ENCODE peak calls at places on chromosomes 4 and X, in five cellular contexts. Z is CD4-positive, alpha-beta T cell; I is adrenal gland; M is HCT116; H is thyroid gland. B is an unnamed sample.
A peak's percentile ranks its signal among the peaks of the same experiment; 100 is the strongest.

GRCh38 chrX:133185938-133186337 is 32.2 kb downstream of the TFDP3 start:
- DNase-seq in Z (no peak), I (no peak), M (peak; percentile 77), H (no peak), B (no peak)

GRCh38 chr4:1534076-1534872 is 128.0 kb upstream of the NKX1-1 start:
- DNase-seq in Z (no peak), I (no peak), M (no peak), H (no peak), B (no peak)

GRCh38 chr4:70724463-70724862 is 2.7 kb downstream of the RUFY3 start:
- DNase-seq in Z (no peak), I (no peak), M (no peak), H (no peak), B (no peak)

GRCh38 chr4:53476232-53477037 is 99.0 kb downstream of the FIP1L1 start:
- DNase-seq in Z (no peak), I (no peak), M (no peak), H (no peak), B (peak; percentile 87)

GRCh38 chrX:129478516-129478915 is 44.8 kb downstream of the SMARCA1 start:
- DNase-seq in Z (no peak), I (no peak), M (no peak), H (no peak), B (peak; percentile 71)

GRCh38 chr4:188780028-188780427 is 640.8 kb downstream of the TRIML1 start:
- DNase-seq in Z (no peak), I (no peak), M (no peak), H (no peak), B (peak; percentile 1)

GRCh38 chr4:138910914-138911336 is 104.7 kb upstream of the NOCT start:
- DNase-seq in Z (no peak), I (peak; percentile 39), M (no peak), H (peak; percentile 30), B (peak; percentile 92)

GRCh38 chr4:8595237-8596087 is 2.9 kb downstream of the CPZ start:
- DNase-seq in Z (no peak), I (no peak), M (no peak), H (no peak), B (peak; percentile 28)

GRCh38 chr4:58936436-58936835 is 1826.3 kb upstream of the IGFBP7 start:
- DNase-seq in Z (no peak), I (no peak), M (no peak), H (no peak), B (no peak)

GRCh38 chrX:86171366-86171765 is 23.1 kb downstream of the DACH2 start:
- DNase-seq in Z (no peak), I (peak; percentile 25), M (no peak), H (peak; percentile 12), B (peak; percentile 78)

GRCh38 chr4:156378053-156378665 is 424.5 kb upstream of the CTSO start:
- DNase-seq in Z (no peak), I (no peak), M (peak; percentile 24), H (peak; percentile 14), B (peak; percentile 73)

GRCh38 chr4:107794001-107794400 is 30.7 kb upstream of the SGMS2 start:
- DNase-seq in Z (no peak), I (no peak), M (no peak), H (no peak), B (no peak)

GRCh38 chr4:174749091-174749490 is 80.0 kb downstream of the GLRA3 start:
- DNase-seq in Z (no peak), I (no peak), M (no peak), H (no peak), B (peak; percentile 4)

GRCh38 chrX:136629084-136629750 is 18.7 kb upstream of the CD40LG start:
- DNase-seq in Z (no peak), I (no peak), M (no peak), H (no peak), B (no peak)

GRCh38 chr4:7043521-7044414 is 596 bp downstream of the TADA2B start:
- DNase-seq in Z (peak; percentile 59), I (peak; percentile 67), M (no peak), H (peak; percentile 39), B (peak; percentile 45)

GRCh38 chr4:6907658-6908191 is 1.9 kb upstream of the TBC1D14 start:
- DNase-seq in Z (peak; percentile 24), I (peak; percentile 59), M (peak; percentile 21), H (no peak), B (peak; percentile 43)

GRCh38 chr4:187656953-187657352 is 338.6 kb upstream of the ZFP42 start:
- DNase-seq in Z (no peak), I (no peak), M (no peak), H (no peak), B (peak; percentile 28)

GRCh38 chr4:53694666-53695065 is 103.4 kb upstream of the LNX1 start:
- DNase-seq in Z (no peak), I (no peak), M (no peak), H (no peak), B (no peak)

GRCh38 chr4:142356118-142356759 is 489.9 kb downstream of the INPP4B start:
- DNase-seq in Z (no peak), I (no peak), M (no peak), H (no peak), B (no peak)

GRCh38 chr4:102778720-102779119 is 18.0 kb upstream of the MANBA start:
- DNase-seq in Z (no peak), I (peak; percentile 48), M (no peak), H (peak; percentile 60), B (no peak)

GRCh38 chrX:119488749-119489148 is 20.5 kb downstream of the SLC25A5 start:
- DNase-seq in Z (peak; percentile 23), I (peak; percentile 60), M (no peak), H (peak; percentile 65), B (peak; percentile 58)

GRCh38 chrX:67545772-67546495 is 2.1 kb downstream of the AR start:
- DNase-seq in Z (no peak), I (peak; percentile 21), M (no peak), H (peak; percentile 24), B (peak; percentile 12)

GRCh38 chr4:137576437-137576836 is 44.1 kb upstream of the PCDH18 start:
- DNase-seq in Z (no peak), I (no peak), M (no peak), H (no peak), B (no peak)

GRCh38 chrX:7746861-7747260 is 96.1 kb upstream of the VCX start:
- DNase-seq in Z (no peak), I (no peak), M (no peak), H (no peak), B (peak; percentile 1)

GRCh38 chrX:48938721-48939416 is 18.5 kb downstream of the OTUD5 start:
- DNase-seq in Z (peak; percentile 78), I (no peak), M (no peak), H (no peak), B (no peak)

GRCh38 chrX:44093431-44093830 is 120.2 kb upstream of the NDP start:
- DNase-seq in Z (no peak), I (no peak), M (no peak), H (no peak), B (no peak)

GRCh38 chr4:25879991-25880641 is 17.3 kb upstream of the SEL1L3 start:
- DNase-seq in Z (no peak), I (no peak), M (no peak), H (no peak), B (peak; percentile 63)

GRCh38 chr4:98663226-98664006 is 5.0 kb upstream of the TSPAN5 start:
- DNase-seq in Z (peak; percentile 33), I (no peak), M (no peak), H (no peak), B (no peak)

GRCh38 chr4:70277121-70277520 is 34.7 kb downstream of the CSN3 start:
- DNase-seq in Z (no peak), I (no peak), M (no peak), H (no peak), B (no peak)

GRCh38 chr4:163755013-163755412 is 260.5 kb downstream of the TMA16 start:
- DNase-seq in Z (no peak), I (no peak), M (no peak), H (no peak), B (peak; percentile 63)

GRCh38 chr4:126718161-126718560 is 914.6 kb upstream of the INTU start:
- DNase-seq in Z (no peak), I (no peak), M (no peak), H (no peak), B (no peak)

GRCh38 chrX:19625612-19626011 is 110.3 kb upstream of the MAP3K15 start:
- DNase-seq in Z (peak; percentile 2), I (no peak), M (no peak), H (peak; percentile 18), B (no peak)

GRCh38 chrX:19626230-19626629 is 110.9 kb upstream of the MAP3K15 start:
- DNase-seq in Z (no peak), I (no peak), M (no peak), H (no peak), B (no peak)

GRCh38 chrX:19627533-19627932 is 112.2 kb upstream of the MAP3K15 start:
- DNase-seq in Z (no peak), I (no peak), M (no peak), H (no peak), B (no peak)

GRCh38 chrX:19628006-19628575 is 112.8 kb upstream of the MAP3K15 start:
- DNase-seq in Z (no peak), I (no peak), M (no peak), H (no peak), B (no peak)

GRCh38 chrX:19627081-19627480 is 111.8 kb upstream of the MAP3K15 start:
- DNase-seq in Z (no peak), I (no peak), M (no peak), H (no peak), B (no peak)
- TF ChIP-seq CTCF in Z (no peak), I (no peak), M (no peak), H (no peak), B (no peak)

GRCh38 chr4:95265814-95266740 is 282.7 kb downstream of the UNC5C start:
- DNase-seq in Z (no peak), I (no peak), M (no peak), H (no peak), B (no peak)

GRCh38 chr4:95263960-95264359 is 284.8 kb downstream of the UNC5C start:
- DNase-seq in Z (no peak), I (no peak), M (no peak), H (no peak), B (no peak)

GRCh38 chr4:95268819-95269565 is 279.8 kb downstream of the UNC5C start:
- DNase-seq in Z (no peak), I (peak; percentile 18), M (no peak), H (peak; percentile 61), B (peak; percentile 46)

GRCh38 chr4:95264843-95265242 is 283.9 kb downstream of the UNC5C start:
- DNase-seq in Z (no peak), I (no peak), M (no peak), H (no peak), B (no peak)

DNA sequence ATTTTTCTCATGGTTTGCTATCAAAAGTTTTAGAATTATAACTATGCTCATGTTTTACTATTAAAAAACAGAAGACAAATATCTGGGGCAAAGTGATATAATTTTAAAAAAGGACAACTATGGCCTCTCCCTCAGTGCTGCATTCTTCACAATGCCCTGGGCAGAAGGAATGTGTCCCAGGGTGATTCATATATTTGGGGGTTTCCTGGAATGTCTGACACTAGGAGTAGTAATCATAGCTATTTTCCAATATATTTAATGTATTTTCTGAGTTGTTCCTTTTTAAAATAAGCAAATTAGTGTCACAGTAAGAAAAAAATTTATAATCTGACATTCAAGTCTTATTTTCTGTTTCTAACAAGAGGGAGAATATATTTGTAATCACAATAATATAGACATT is 281.7 kb downstream of the UNC5C start:
- DNase-seq in Z (no peak), I (no peak), M (no peak), H (no peak), B (peak; percentile 64)
- TF ChIP-seq CTCF in Z (no peak), I (no peak), M (no peak), H (no peak), B (no peak)

GRCh38 chr4:135670548-135670947 is 1469.0 kb upstream of the PABPC4L start:
- DNase-seq in Z (no peak), I (no peak), M (no peak), H (no peak), B (no peak)
- TF ChIP-seq CTCF in Z (no peak), I (no peak), M (no peak), H (no peak), B (no peak)

GRCh38 chrX:35886135-35886534 is 33.4 kb upstream of the CFAP47 start:
- DNase-seq in Z (no peak), I (no peak), M (no peak), H (no peak), B (no peak)
- TF ChIP-seq CTCF in Z (no peak), I (no peak), M (no peak), H (no peak), B (no peak)